ENCODE peak calls at places on chromosomes 7 and 10, in five cellular contexts. I is HepG2, B is H9, O is neural progenitor cell, E is PC-3. C is an unnamed sample.

GRCh38 chr7:69349291-69349690 is 249.0 kb upstream of the AUTS2 start:
- DNase-seq in I (no peak), B (peak), O (no peak), E (no peak), C (no peak)

GRCh38 chr10:95505084-95505610 is 56.0 kb downstream of the SORBS1 start:
- DNase-seq in I (no peak), B (no peak), O (no peak), E (no peak), C (no peak)

GRCh38 chr7:155532792-155533119 is 13.6 kb downstream of the CNPY1 start:
- DNase-seq in I (no peak), B (no peak), O (no peak), E (no peak), C (no peak)

GRCh38 chr10:8473205-8473604 is 418.7 kb downstream of the GATA3 start:
- DNase-seq in I (no peak), B (no peak), O (no peak), E (peak), C (no peak)

GRCh38 chr10:22727112-22727511 is 12.7 kb upstream of the PIP4K2A start:
- DNase-seq in I (no peak), B (no peak), O (no peak), E (no peak), C (no peak)

GRCh38 chr7:43584200-43584586 is 1.3 kb downstream of the STK17A start:
- DNase-seq in I (peak), B (no peak), O (peak), E (peak), C (peak)

GRCh38 chr7:106110885-106111670 is 1.0 kb downstream of the SYPL1 start:
- DNase-seq in I (no peak), B (no peak), O (peak), E (peak), C (peak)

GRCh38 chr10:13741438-13741837 is 154.7 kb downstream of the PRPF18 start:
- DNase-seq in I (no peak), B (no peak), O (no peak), E (no peak), C (no peak)

GRCh38 chr10:13659887-13660544 is 73.3 kb downstream of the PRPF18 start:
- DNase-seq in I (no peak), B (no peak), O (peak), E (peak), C (peak)

GRCh38 chr7:7861211-7861633 is 107.4 kb upstream of the GLCCI1 start:
- DNase-seq in I (peak), B (no peak), O (no peak), E (peak), C (peak)

GRCh38 chr7:39952791-39953190 is 2.7 kb downstream of the CDK13 start:
- DNase-seq in I (no peak), B (no peak), O (no peak), E (peak), C (peak)

GRCh38 chr7:100118388-100119074 is 627 bp downstream of the TAF6 start:
- DNase-seq in I (no peak), B (no peak), O (no peak), E (no peak), C (no peak)

GRCh38 chr10:4671451-4672145 is 154.4 kb upstream of the AKR1E2 start:
- DNase-seq in I (no peak), B (no peak), O (no peak), E (peak), C (peak)

GRCh38 chr10:493391-494148 is 195.9 kb downstream of the DIP2C start:
- DNase-seq in I (no peak), B (no peak), O (no peak), E (no peak), C (no peak)

GRCh38 chr10:29210469-29210868 is 78.4 kb upstream of the LYZL1 start:
- DNase-seq in I (no peak), B (no peak), O (no peak), E (no peak), C (no peak)

GRCh38 chr10:78177431-78178185 is 143.9 kb downstream of the RPS24 start:
- DNase-seq in I (no peak), B (no peak), O (peak), E (no peak), C (no peak)

GRCh38 chr10:79445217-79445707 is at the start of gene ZCCHC24:
- DNase-seq in I (no peak), B (peak), O (no peak), E (peak), C (no peak)

GRCh38 chr10:118259288-118259906 is 82.7 kb downstream of the FAM204A start:
- DNase-seq in I (peak), B (peak), O (peak), E (peak), C (peak)

GRCh38 chr7:30028749-30029635 is 780 bp downstream of the PLEKHA8 start:
- DNase-seq in I (peak), B (peak), O (peak), E (peak), C (peak)

DNA sequence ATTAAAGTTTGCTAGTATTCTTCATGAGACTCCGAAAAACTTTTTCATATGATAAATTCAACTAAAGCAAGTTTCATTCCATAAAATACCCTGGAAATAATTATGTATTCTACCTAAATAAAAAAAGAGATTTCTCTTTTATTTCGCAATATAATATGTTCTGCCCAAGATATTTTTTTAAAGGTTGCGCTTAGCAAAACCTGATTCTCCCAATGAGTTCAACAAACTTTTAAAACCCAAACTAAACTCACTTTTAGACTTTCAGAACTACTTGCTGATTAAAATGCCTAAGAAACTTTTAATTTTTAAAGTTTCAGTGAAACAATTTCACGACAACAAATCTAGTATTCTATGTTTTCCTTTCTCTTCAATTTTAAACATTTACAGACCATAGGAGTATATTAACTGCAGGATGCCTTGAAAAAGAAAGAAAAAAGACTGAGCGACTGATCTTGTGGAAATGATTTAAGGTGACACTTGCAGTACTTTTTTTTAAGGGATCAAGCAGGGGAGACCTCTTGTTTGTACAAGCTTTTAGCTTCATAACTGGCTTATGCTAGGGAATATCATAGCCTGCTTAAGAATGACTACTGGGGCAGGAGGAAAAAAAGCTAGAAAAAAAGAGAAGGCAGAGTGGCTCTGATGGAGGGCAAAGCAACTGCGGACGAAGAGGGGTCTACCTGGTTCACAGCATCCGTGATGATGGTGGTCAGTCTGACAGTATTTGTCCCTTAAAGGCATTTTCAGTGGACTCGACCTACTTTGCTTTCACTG is 1.5 kb downstream of the ZNF800 start:
- DNase-seq in I (no peak), B (no peak), O (peak), E (no peak), C (no peak)
- H3K9ac ChIP-seq in I (peak), B (peak), O (no peak), E (peak), C (peak)

GRCh38 chr10:31830887-31831286 is 97.7 kb downstream of the ARHGAP12 start:
- DNase-seq in I (no peak), B (no peak), O (no peak), E (peak), C (peak)
- H3K4me2 ChIP-seq in I (no peak), B (no peak), O (no peak), E (peak), C (no peak)

DNA sequence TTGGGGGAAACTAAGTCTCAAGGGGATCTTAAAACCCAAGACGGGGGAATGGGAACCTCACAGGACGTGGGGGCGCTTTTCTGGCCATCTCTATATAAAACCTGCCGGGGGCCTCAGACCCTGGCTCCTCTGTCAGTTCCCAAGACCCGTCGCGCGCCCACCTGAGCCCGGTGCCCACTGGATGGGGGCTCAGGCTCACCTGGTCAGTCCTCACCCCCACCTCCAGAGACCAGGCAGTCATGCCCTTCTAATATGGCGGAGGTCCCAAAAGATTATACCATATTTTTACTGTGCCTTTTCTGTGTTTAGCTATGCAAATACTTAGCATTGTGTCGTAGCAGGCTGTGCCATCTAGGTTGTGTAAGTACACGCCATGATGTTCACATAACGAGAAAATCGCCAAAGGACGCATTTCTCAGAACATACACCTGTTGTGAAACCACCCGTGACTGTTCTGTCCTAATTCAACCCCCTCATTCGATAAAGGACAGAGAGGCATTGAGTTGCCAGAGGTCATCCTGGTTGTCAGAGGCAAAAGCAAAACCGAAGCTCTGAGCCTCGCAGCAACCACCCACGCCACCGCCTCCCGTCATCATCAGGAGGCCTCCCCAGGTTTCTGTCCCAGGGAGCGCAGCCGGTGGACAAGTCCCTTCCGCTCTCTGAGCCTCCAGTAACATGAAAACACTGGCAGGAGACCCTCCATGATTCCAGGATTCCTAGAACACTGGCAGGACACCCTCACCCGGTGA is 28.9 kb downstream of the OAT start:
- DNase-seq in I (no peak), B (no peak), O (no peak), E (no peak), C (no peak)
- H3K9ac ChIP-seq in I (peak), B (no peak), O (no peak), E (no peak), C (no peak)

DNA sequence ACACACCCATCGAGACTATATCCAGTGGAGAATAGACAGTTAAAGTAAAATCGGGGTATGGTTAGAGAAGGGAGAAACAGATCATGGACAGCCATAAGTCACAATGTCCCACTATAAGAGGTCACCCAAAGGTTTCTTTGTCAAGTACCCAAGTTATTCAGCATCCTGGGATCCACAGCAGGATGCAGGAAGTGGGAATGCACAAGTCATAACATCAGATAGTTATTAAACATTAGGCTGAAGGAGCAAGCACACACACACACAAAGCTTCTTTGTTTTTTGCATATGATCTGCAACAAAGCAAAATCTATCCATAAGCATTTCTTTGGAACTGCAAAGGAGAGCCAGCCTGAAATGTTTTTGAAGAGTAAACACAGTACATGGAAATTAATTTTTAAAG is 111.6 kb downstream of the NOC3L start:
- DNase-seq in I (no peak), B (no peak), O (no peak), E (no peak), C (no peak)
- H3K4me2 ChIP-seq in I (no peak), B (no peak), O (no peak), E (no peak), C (no peak)

GRCh38 chr7:122339145-122339904 is 34.8 kb upstream of the FEZF1 start:
- DNase-seq in I (no peak), B (no peak), O (no peak), E (no peak), C (no peak)

GRCh38 chr7:122340427-122340826 is 35.9 kb upstream of the FEZF1 start:
- DNase-seq in I (no peak), B (no peak), O (no peak), E (no peak), C (no peak)

GRCh38 chr7:122337011-122337410 is 32.5 kb upstream of the FEZF1 start:
- DNase-seq in I (no peak), B (no peak), O (peak), E (no peak), C (no peak)
- H3K9ac ChIP-seq in I (no peak), B (no peak), O (no peak), E (no peak), C (no peak)

DNA sequence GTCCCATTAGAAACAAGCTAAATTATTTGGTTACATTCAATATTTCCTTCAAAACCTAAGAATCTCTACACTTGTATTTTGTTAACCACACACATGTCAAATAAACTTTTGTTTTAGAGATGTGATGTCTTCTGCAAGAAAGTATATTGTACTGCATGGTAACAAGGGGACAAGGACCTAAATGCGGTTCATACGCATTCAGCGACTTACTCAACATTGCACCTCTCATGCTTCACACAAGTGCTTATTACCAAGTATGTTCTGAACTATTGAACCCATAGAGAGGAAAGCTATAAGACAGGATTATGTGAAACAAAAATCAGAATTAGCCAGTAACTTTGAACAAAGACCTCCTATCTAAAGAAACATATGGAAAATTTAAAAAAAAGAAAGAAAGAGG is 68.3 kb downstream of the CREB5 start:
- DNase-seq in I (no peak), B (no peak), O (no peak), E (no peak), C (peak)
- H3K4me2 ChIP-seq in I (no peak), B (no peak), O (peak), E (no peak), C (no peak)

DNA sequence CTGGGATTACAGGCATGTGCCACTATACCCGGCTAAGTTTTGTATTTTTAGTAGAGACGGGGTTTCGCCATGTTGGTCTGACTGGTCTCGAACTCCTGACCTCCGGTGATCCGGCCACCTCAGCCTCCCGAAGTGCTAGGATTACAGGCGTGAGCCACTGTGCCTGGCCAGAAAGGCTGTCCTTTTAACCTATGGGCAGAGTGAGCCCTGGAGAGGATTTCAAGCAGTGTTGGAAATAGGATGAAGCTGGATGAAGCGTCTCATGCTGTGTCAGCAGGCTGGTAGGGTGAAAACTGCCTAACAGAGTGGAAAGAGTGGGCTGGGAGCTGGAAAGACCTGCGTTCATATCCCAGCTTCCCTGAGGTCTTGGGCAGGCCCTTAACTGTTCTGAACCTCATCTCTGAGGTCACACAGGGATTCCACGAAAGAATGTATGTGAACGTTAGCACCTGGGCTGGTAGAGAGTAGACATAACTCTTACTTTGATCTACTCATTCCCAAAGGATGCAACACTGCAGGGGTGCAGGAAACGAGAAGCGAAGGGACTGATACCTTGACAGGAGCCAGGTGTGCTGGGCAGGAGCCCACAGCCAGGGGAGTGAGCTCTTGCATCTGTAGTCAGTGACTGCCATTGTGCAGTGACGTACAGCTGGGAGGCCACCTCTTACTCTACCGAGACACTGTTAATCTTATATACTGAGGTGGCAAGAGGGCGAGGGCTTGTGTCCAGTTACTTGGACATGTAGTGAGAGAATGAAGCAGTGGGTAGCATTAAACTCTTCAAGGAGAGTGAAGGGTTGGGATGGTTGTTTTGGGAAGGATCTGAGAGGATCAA is 34.2 kb downstream of the WBP1L start:
- DNase-seq in I (no peak), B (peak), O (no peak), E (no peak), C (no peak)
- H3K9ac ChIP-seq in I (no peak), B (no peak), O (no peak), E (no peak), C (no peak)